ENCODE peak calls at places on chromosomes 3 and 15, in seven cellular contexts. K, V, A, L, Z, I and G are unnamed samples. For H3K4me1, the result is how much of the 10 kb centered on the place peaks cover.

GRCh38 chr3:31432897-31433678 is 99.6 kb upstream of the STT3B start:
- DNase-seq in K (no peak), V (no peak), A (no peak), L (no peak), Z (no peak), I (no peak), G (no peak)

GRCh38 chr15:85454403-85454802 is 74.0 kb downstream of the AKAP13 start:
- DNase-seq in K (no peak), V (no peak), A (no peak), L (no peak), Z (no peak), I (no peak), G (no peak)

GRCh38 chr3:182739619-182740018 is 53.7 kb upstream of the ATP11B start:
- DNase-seq in K (no peak), V (no peak), A (no peak), L (no peak), Z (no peak), I (no peak), G (no peak)

GRCh38 chr3:58074997-58075396 is 66.8 kb downstream of the FLNB start:
- DNase-seq in K (no peak), V (no peak), A (no peak), L (peak), Z (no peak), I (no peak), G (no peak)

GRCh38 chr15:88401972-88402656 is 65.1 kb downstream of the MRPL46 start:
- DNase-seq in K (no peak), V (no peak), A (no peak), L (no peak), Z (peak), I (no peak), G (peak)

GRCh38 chr3:171021377-171021776 is 5.1 kb downstream of the SLC2A2 start:
- DNase-seq in K (no peak), V (no peak), A (no peak), L (no peak), Z (no peak), I (no peak), G (no peak)

GRCh38 chr3:39064646-39065045 is 12.8 kb downstream of the WDR48 start:
- DNase-seq in K (no peak), V (no peak), A (no peak), L (no peak), Z (no peak), I (no peak), G (no peak)

GRCh38 chr15:81106560-81106959 is 27.5 kb upstream of the CFAP161 start:
- DNase-seq in K (peak), V (no peak), A (peak), L (peak), Z (peak), I (no peak), G (peak)

GRCh38 chr15:64092864-64093626 is 593 bp downstream of the CIAO2A start:
- DNase-seq in K (peak), V (no peak), A (no peak), L (peak), Z (peak), I (peak), G (no peak)

GRCh38 chr3:13142552-13143380 is 69.5 kb upstream of the IQSEC1 start:
- DNase-seq in K (no peak), V (peak), A (no peak), L (no peak), Z (no peak), I (no peak), G (no peak)

GRCh38 chr15:31366169-31366734 is 39.6 kb downstream of the KLF13 start:
- DNase-seq in K (peak), V (no peak), A (peak), L (no peak), Z (no peak), I (no peak), G (no peak)

GRCh38 chr15:31365032-31365654 is 38.5 kb downstream of the KLF13 start:
- DNase-seq in K (no peak), V (no peak), A (no peak), L (no peak), Z (no peak), I (no peak), G (no peak)

GRCh38 chr15:31364301-31365031 is 37.8 kb downstream of the KLF13 start:
- DNase-seq in K (peak), V (no peak), A (no peak), L (no peak), Z (no peak), I (no peak), G (peak)

GRCh38 chr15:31367021-31367729 is 40.5 kb downstream of the KLF13 start:
- DNase-seq in K (no peak), V (no peak), A (no peak), L (no peak), Z (no peak), I (no peak), G (no peak)

DNA sequence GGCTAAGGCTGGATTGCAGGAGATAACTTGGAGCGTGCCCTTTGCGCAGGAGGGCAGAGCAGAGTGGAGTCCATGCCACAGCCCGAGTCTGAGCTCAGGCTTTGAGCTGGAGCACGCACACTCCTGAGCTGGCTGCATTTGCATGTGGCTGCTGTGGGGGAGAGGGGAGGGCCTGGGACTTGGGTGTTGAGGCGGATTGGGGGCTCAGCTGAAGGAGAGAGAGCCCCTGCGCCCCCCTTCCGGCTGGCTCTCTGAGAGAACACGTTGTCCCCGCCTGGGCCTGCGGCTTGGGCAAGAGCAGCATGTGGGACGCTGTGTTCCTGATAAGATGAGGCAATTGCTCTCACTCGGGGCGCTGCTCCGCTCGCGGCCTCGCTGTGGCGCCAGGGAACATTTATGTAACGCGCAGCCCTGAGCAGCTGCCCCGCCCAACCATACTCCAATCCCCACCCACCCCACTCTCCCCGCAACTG is 39.1 kb downstream of the KLF13 start:
- DNase-seq in K (peak), V (peak), A (peak), L (peak), Z (no peak), I (peak), G (peak)
- H3K4me1 ChIP-seq in K (under half), V (under half), A (under half), L (half or more), Z (half or more), I (half or more), G (half or more)

DNA sequence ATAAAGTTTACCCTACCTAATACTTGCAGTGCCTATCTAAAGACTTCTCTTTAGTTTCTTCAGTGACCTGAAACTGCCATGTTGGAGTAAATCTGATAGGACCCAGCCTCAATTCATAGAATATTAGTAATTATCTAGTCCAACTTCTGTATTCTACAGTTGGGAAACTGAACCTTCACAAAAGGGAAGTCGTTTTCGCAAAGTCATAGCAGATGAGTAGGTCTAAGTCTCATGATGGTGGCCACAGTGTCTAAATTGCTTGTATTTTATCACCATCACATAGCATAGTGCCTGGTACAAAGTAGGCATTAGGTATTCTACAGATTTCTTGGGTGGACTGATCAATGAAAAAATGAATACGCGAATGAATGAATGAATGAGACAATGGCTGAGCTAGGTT is 8.4 kb downstream of the GMNC start:
- DNase-seq in K (no peak), V (no peak), A (no peak), L (no peak), Z (no peak), I (no peak), G (no peak)
- H3K4me1 ChIP-seq in K (under half), V (under half), A (under half), L (under half), Z (under half), I (under half), G (under half)

GRCh38 chr15:98666841-98667240 is 18.5 kb downstream of the IGF1R start:
- DNase-seq in K (no peak), V (no peak), A (no peak), L (no peak), Z (no peak), I (no peak), G (no peak)

GRCh38 chr15:98668566-98669308 is 20.4 kb downstream of the IGF1R start:
- DNase-seq in K (no peak), V (no peak), A (no peak), L (no peak), Z (no peak), I (no peak), G (no peak)

GRCh38 chr15:98671060-98672008 is 23.0 kb downstream of the IGF1R start:
- DNase-seq in K (peak), V (no peak), A (no peak), L (no peak), Z (no peak), I (no peak), G (no peak)

GRCh38 chr15:98667521-98668179 is 19.3 kb downstream of the IGF1R start:
- DNase-seq in K (peak), V (no peak), A (no peak), L (no peak), Z (no peak), I (no peak), G (no peak)

GRCh38 chr15:98669638-98670037 is 21.3 kb downstream of the IGF1R start:
- DNase-seq in K (no peak), V (no peak), A (no peak), L (no peak), Z (no peak), I (no peak), G (no peak)
- H3K4me1 ChIP-seq in K (under half), V (under half), A (under half), L (under half), Z (under half), I (under half), G (under half)

GRCh38 chr15:31303434-31304073 is 23.1 kb upstream of the KLF13 start:
- DNase-seq in K (no peak), V (peak), A (no peak), L (no peak), Z (no peak), I (no peak), G (no peak)

GRCh38 chr15:31304074-31304648 is 22.5 kb upstream of the KLF13 start:
- DNase-seq in K (no peak), V (peak), A (no peak), L (no peak), Z (no peak), I (no peak), G (no peak)

GRCh38 chr15:31302029-31302657 is 24.5 kb upstream of the KLF13 start:
- DNase-seq in K (no peak), V (peak), A (no peak), L (no peak), Z (no peak), I (no peak), G (no peak)

GRCh38 chr15:31301687-31301990 is 25.0 kb upstream of the KLF13 start:
- DNase-seq in K (no peak), V (no peak), A (no peak), L (no peak), Z (no peak), I (no peak), G (no peak)

GRCh38 chr15:31302778-31303433 is 23.7 kb upstream of the KLF13 start:
- DNase-seq in K (no peak), V (peak), A (no peak), L (peak), Z (no peak), I (no peak), G (no peak)
- H3K4me1 ChIP-seq in K (under half), V (under half), A (under half), L (under half), Z (under half), I (under half), G (under half)

GRCh38 chr3:129694228-129694627 is 87.8 kb upstream of the PLXND1 start:
- DNase-seq in K (no peak), V (no peak), A (no peak), L (no peak), Z (no peak), I (no peak), G (no peak)

GRCh38 chr3:129690963-129691362 is 84.5 kb upstream of the PLXND1 start:
- DNase-seq in K (no peak), V (no peak), A (no peak), L (no peak), Z (no peak), I (no peak), G (no peak)

GRCh38 chr3:129690406-129690805 is 83.9 kb upstream of the PLXND1 start:
- DNase-seq in K (peak), V (no peak), A (no peak), L (peak), Z (peak), I (peak), G (peak)

GRCh38 chr3:129695203-129695602 is 88.7 kb upstream of the PLXND1 start:
- DNase-seq in K (no peak), V (no peak), A (no peak), L (no peak), Z (no peak), I (no peak), G (no peak)

GRCh38 chr3:129692743-129693142 is 86.3 kb upstream of the PLXND1 start:
- DNase-seq in K (no peak), V (no peak), A (no peak), L (no peak), Z (no peak), I (no peak), G (no peak)
- H3K4me1 ChIP-seq in K (under half), V (under half), A (under half), L (under half), Z (under half), I (under half), G (under half)

GRCh38 chr3:17901893-17902292 is 159.5 kb upstream of the TBC1D5 start:
- DNase-seq in K (no peak), V (no peak), A (no peak), L (no peak), Z (peak), I (no peak), G (no peak)
- H3K4me1 ChIP-seq in K (under half), V (under half), A (under half), L (under half), Z (under half), I (under half), G (under half)

DNA sequence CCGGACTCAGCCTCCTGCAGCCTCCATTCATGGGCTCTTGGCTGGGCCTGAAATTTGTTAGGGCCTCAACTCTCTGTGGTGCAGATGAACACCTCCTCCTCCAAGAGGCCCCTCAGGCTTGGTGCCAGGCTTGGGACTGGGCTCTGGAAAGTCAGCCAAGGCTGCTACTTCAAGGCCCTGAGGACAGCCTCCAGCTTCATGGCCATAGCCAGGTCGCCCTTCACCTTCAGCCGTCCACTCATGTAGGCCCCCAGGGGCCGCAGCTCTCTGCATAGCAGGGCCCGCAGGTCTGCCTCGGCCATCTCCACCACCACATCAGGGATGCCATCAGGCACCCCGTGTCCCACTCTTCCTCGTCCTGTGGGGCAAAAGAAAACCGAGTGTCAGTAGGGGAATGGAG is 8.3 kb downstream of the STOML1 start:
- DNase-seq in K (no peak), V (no peak), A (no peak), L (no peak), Z (no peak), I (no peak), G (no peak)
- H3K4me1 ChIP-seq in K (under half), V (under half), A (under half), L (under half), Z (under half), I (under half), G (under half)

DNA sequence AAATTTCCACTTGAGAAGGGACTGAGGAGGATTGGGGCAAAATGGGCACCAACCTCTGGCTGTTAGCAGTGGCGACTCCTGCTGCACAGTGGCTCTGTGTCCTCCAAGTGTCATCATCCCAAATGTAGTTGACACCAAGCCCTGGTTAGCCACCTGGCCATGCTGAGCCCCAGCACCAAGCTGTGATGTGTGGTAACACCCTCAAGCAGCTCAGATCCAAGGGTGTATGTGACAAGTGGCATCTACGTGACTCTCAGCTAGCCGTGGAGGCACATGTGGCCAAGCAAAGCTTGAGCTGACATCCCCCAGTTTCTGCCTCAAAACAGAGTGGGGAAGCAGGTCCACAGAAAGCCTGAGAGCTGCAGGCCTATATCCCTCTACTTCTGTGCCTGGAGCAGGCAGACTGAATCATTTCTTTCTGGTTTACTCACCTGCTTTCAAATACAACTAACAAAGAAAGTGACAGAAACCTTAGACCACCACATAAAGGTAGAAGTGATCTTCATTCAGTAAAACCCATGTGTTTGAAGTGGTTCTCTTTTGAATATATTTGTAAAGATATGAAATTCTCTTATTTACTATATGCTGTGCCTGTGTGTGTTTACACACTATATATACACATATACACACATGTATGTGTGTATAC is 40.0 kb downstream of the FOXP1 start:
- DNase-seq in K (no peak), V (no peak), A (no peak), L (no peak), Z (no peak), I (no peak), G (no peak)
- H3K4me1 ChIP-seq in K (under half), V (under half), A (under half), L (under half), Z (under half), I (under half), G (under half)

DNA sequence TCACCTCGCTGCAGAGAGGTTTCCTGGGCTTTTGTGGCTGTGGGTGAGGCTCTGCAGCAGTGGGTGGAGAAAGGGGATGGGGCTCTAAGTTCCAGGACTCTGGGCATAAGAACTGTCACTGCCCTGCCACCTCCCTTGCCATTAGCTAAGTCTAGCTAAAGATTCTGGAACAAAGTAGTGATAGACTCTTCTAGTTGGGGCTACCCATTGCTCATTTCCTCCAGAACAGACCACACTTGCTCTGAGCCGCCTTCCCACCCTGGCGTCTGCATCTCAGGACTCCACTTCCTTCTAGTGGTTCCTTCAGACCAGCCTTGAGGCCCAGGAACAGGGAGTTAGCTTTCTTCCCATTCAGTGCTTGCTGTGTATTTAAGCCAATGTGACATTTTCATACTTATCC is 7.5 kb downstream of the ARHGAP31 start:
- DNase-seq in K (no peak), V (no peak), A (no peak), L (no peak), Z (no peak), I (no peak), G (no peak)
- H3K4me1 ChIP-seq in K (under half), V (under half), A (under half), L (under half), Z (under half), I (under half), G (under half)